ENCODE peak calls at places on chromosome 2, in six cellular contexts. N, E, M, X, Q and U are unnamed samples.

GRCh38 chr2:44269831-44270230 is 5.4 kb upstream of the SLC3A1 start:
- ATAC-seq in X (no peak), Q (no peak), M (no peak), N (no peak), E (no peak), U (no peak)

GRCh38 chr2:38266382-38267051 is 110.6 kb downstream of the ATL2 start:
- ATAC-seq in M (no peak), Q (no peak), N (no peak), E (no peak), X (no peak), U (no peak)

GRCh38 chr2:37301408-37301807 is 23.2 kb downstream of the PRKD3 start:
- ATAC-seq in E (no peak), Q (peak), N (no peak), X (no peak), M (no peak), U (no peak)

GRCh38 chr2:197576631-197577030 is 60.8 kb downstream of the MOB4 start:
- ATAC-seq in E (peak), X (no peak), N (peak), Q (peak), M (no peak), U (no peak)

GRCh38 chr2:241066893-241067341 is 35.2 kb downstream of the MTERF4 start:
- ATAC-seq in E (no peak), M (no peak), X (no peak), Q (no peak), N (no peak), U (no peak)

GRCh38 chr2:217108086-217108485 is 248.2 kb upstream of the TNP1 start:
- ATAC-seq in N (no peak), Q (no peak), X (no peak), M (no peak), E (no peak), U (no peak)

GRCh38 chr2:37973615-37974353 is 48.7 kb downstream of the RMDN2 start:
- ATAC-seq in M (no peak), Q (no peak), E (no peak), N (no peak), X (no peak), U (no peak)

GRCh38 chr2:19461504-19461903 is 103.1 kb upstream of the OSR1 start:
- ATAC-seq in X (no peak), Q (no peak), N (no peak), M (no peak), E (no peak), U (no peak)

GRCh38 chr2:8267721-8268120 is 414.1 kb upstream of the ID2 start:
- ATAC-seq in N (peak), E (no peak), X (no peak), Q (no peak), M (no peak), U (no peak)

GRCh38 chr2:207155516-207155915 is 10.2 kb downstream of the KLF7 start:
- ATAC-seq in X (peak), N (no peak), E (no peak), M (no peak), Q (no peak), U (peak)

GRCh38 chr2:226733189-226733858 is 66.3 kb downstream of the IRS1 start:
- ATAC-seq in X (no peak), E (no peak), M (no peak), N (peak), Q (no peak), U (no peak)

GRCh38 chr2:188850786-188851185 is 123.4 kb upstream of the COL3A1 start:
- ATAC-seq in X (no peak), Q (no peak), N (no peak), E (no peak), M (no peak), U (no peak)

GRCh38 chr2:183532514-183532913 is 408.3 kb downstream of the NUP35 start:
- ATAC-seq in M (no peak), Q (no peak), N (no peak), E (no peak), X (no peak), U (no peak)

GRCh38 chr2:74531666-74532065 is 1.9 kb downstream of the HTRA2 start:
- ATAC-seq in Q (no peak), M (no peak), X (no peak), N (no peak), E (no peak), U (no peak)